ENCODE peak calls at places on chromosome 9, in eight cellular contexts. One of them, this sample, is unnamed.

GRCh38 chr9:99824378-99825157 is 2.9 kb downstream of the NR4A3 start:
- DNase-seq in cerebellum: no peak
- DNase-seq in GM20000: peak
- DNase-seq in fibroblast of mammary gland: no peak
- DNase-seq in activated CD4-positive, CD25-positive, alpha-beta regulatory T cell treated with anti-CD3 and anti-CD28 coated beads, Interleukin-2, amount 50 U/mL, for 16 hours: peak
- DNase-seq in anterior cingulate cortex: peak
- DNase-seq in stimulated activated CD4-positive, alpha-beta T cell treated with anti-CD3 and anti-CD28 coated beads, Interleukin-4, amount 100 ng/mL, for 1 hour: peak
- DNase-seq in GM12878: no peak
- DNase-seq in this sample: no peak

GRCh38 chr9:96057155-96057554 is 181.7 kb downstream of the ERCC6L2 start:
- DNase-seq in cerebellum: no peak
- DNase-seq in GM20000: no peak
- DNase-seq in fibroblast of mammary gland: peak
- DNase-seq in activated CD4-positive, CD25-positive, alpha-beta regulatory T cell treated with anti-CD3 and anti-CD28 coated beads, Interleukin-2, amount 50 U/mL, for 16 hours: no peak
- DNase-seq in anterior cingulate cortex: no peak
- DNase-seq in stimulated activated CD4-positive, alpha-beta T cell treated with anti-CD3 and anti-CD28 coated beads, Interleukin-4, amount 100 ng/mL, for 1 hour: peak
- DNase-seq in GM12878: no peak
- DNase-seq in this sample: no peak

GRCh38 chr9:16000826-16001225 is 448.0 kb downstream of the CCDC171 start:
- DNase-seq in cerebellum: no peak
- DNase-seq in GM20000: no peak
- DNase-seq in fibroblast of mammary gland: peak
- DNase-seq in activated CD4-positive, CD25-positive, alpha-beta regulatory T cell treated with anti-CD3 and anti-CD28 coated beads, Interleukin-2, amount 50 U/mL, for 16 hours: no peak
- DNase-seq in anterior cingulate cortex: no peak
- DNase-seq in stimulated activated CD4-positive, alpha-beta T cell treated with anti-CD3 and anti-CD28 coated beads, Interleukin-4, amount 100 ng/mL, for 1 hour: no peak
- DNase-seq in GM12878: no peak
- DNase-seq in this sample: no peak

GRCh38 chr9:93107825-93108161 is 11.8 kb downstream of the CARD19 start:
- DNase-seq in cerebellum: no peak
- DNase-seq in GM20000: no peak
- DNase-seq in fibroblast of mammary gland: no peak
- DNase-seq in activated CD4-positive, CD25-positive, alpha-beta regulatory T cell treated with anti-CD3 and anti-CD28 coated beads, Interleukin-2, amount 50 U/mL, for 16 hours: no peak
- DNase-seq in anterior cingulate cortex: no peak
- DNase-seq in stimulated activated CD4-positive, alpha-beta T cell treated with anti-CD3 and anti-CD28 coated beads, Interleukin-4, amount 100 ng/mL, for 1 hour: no peak
- DNase-seq in GM12878: no peak
- DNase-seq in this sample: no peak

GRCh38 chr9:112048924-112049785 is 125.9 kb downstream of the SUSD1 start:
- DNase-seq in cerebellum: no peak
- DNase-seq in GM20000: no peak
- DNase-seq in fibroblast of mammary gland: peak
- DNase-seq in activated CD4-positive, CD25-positive, alpha-beta regulatory T cell treated with anti-CD3 and anti-CD28 coated beads, Interleukin-2, amount 50 U/mL, for 16 hours: no peak
- DNase-seq in anterior cingulate cortex: no peak
- DNase-seq in stimulated activated CD4-positive, alpha-beta T cell treated with anti-CD3 and anti-CD28 coated beads, Interleukin-4, amount 100 ng/mL, for 1 hour: no peak
- DNase-seq in GM12878: no peak
- DNase-seq in this sample: no peak

GRCh38 chr9:122016789-122017188 is 76.3 kb downstream of the TTLL11 start:
- DNase-seq in cerebellum: peak
- DNase-seq in GM20000: no peak
- DNase-seq in fibroblast of mammary gland: no peak
- DNase-seq in activated CD4-positive, CD25-positive, alpha-beta regulatory T cell treated with anti-CD3 and anti-CD28 coated beads, Interleukin-2, amount 50 U/mL, for 16 hours: no peak
- DNase-seq in anterior cingulate cortex: no peak
- DNase-seq in stimulated activated CD4-positive, alpha-beta T cell treated with anti-CD3 and anti-CD28 coated beads, Interleukin-4, amount 100 ng/mL, for 1 hour: no peak
- DNase-seq in GM12878: no peak
- DNase-seq in this sample: no peak

GRCh38 chr9:21682981-21683380 is 119.5 kb upstream of the MTAP start:
- DNase-seq in cerebellum: no peak
- DNase-seq in GM20000: no peak
- DNase-seq in fibroblast of mammary gland: peak
- DNase-seq in activated CD4-positive, CD25-positive, alpha-beta regulatory T cell treated with anti-CD3 and anti-CD28 coated beads, Interleukin-2, amount 50 U/mL, for 16 hours: no peak
- DNase-seq in anterior cingulate cortex: no peak
- DNase-seq in stimulated activated CD4-positive, alpha-beta T cell treated with anti-CD3 and anti-CD28 coated beads, Interleukin-4, amount 100 ng/mL, for 1 hour: no peak
- DNase-seq in GM12878: no peak
- DNase-seq in this sample: no peak

GRCh38 chr9:138104251-138105122 is 226.9 kb downstream of the CACNA1B start:
- DNase-seq in cerebellum: no peak
- DNase-seq in GM20000: no peak
- DNase-seq in fibroblast of mammary gland: no peak
- DNase-seq in activated CD4-positive, CD25-positive, alpha-beta regulatory T cell treated with anti-CD3 and anti-CD28 coated beads, Interleukin-2, amount 50 U/mL, for 16 hours: no peak
- DNase-seq in anterior cingulate cortex: no peak
- DNase-seq in stimulated activated CD4-positive, alpha-beta T cell treated with anti-CD3 and anti-CD28 coated beads, Interleukin-4, amount 100 ng/mL, for 1 hour: no peak
- DNase-seq in GM12878: no peak
- DNase-seq in this sample: no peak

GRCh38 chr9:129720865-129721545 is 31.8 kb downstream of the PTGES start:
- DNase-seq in cerebellum: no peak
- DNase-seq in GM20000: no peak
- DNase-seq in fibroblast of mammary gland: no peak
- DNase-seq in activated CD4-positive, CD25-positive, alpha-beta regulatory T cell treated with anti-CD3 and anti-CD28 coated beads, Interleukin-2, amount 50 U/mL, for 16 hours: no peak
- DNase-seq in anterior cingulate cortex: no peak
- DNase-seq in stimulated activated CD4-positive, alpha-beta T cell treated with anti-CD3 and anti-CD28 coated beads, Interleukin-4, amount 100 ng/mL, for 1 hour: no peak
- DNase-seq in GM12878: no peak
- DNase-seq in this sample: no peak

GRCh38 chr9:129262261-129262660 is 84.2 kb upstream of the IER5L start:
- DNase-seq in cerebellum: no peak
- DNase-seq in GM20000: no peak
- DNase-seq in fibroblast of mammary gland: no peak
- DNase-seq in activated CD4-positive, CD25-positive, alpha-beta regulatory T cell treated with anti-CD3 and anti-CD28 coated beads, Interleukin-2, amount 50 U/mL, for 16 hours: no peak
- DNase-seq in anterior cingulate cortex: no peak
- DNase-seq in stimulated activated CD4-positive, alpha-beta T cell treated with anti-CD3 and anti-CD28 coated beads, Interleukin-4, amount 100 ng/mL, for 1 hour: no peak
- DNase-seq in GM12878: no peak
- DNase-seq in this sample: no peak

GRCh38 chr9:109414125-109414785 is 83.9 kb downstream of the PTPN3 start:
- DNase-seq in cerebellum: no peak
- DNase-seq in GM20000: no peak
- DNase-seq in fibroblast of mammary gland: no peak
- DNase-seq in activated CD4-positive, CD25-positive, alpha-beta regulatory T cell treated with anti-CD3 and anti-CD28 coated beads, Interleukin-2, amount 50 U/mL, for 16 hours: no peak
- DNase-seq in anterior cingulate cortex: no peak
- DNase-seq in stimulated activated CD4-positive, alpha-beta T cell treated with anti-CD3 and anti-CD28 coated beads, Interleukin-4, amount 100 ng/mL, for 1 hour: no peak
- DNase-seq in GM12878: no peak
- DNase-seq in this sample: no peak

GRCh38 chr9:6968271-6968670 is 210.5 kb downstream of the KDM4C start:
- DNase-seq in cerebellum: no peak
- DNase-seq in GM20000: no peak
- DNase-seq in fibroblast of mammary gland: peak
- DNase-seq in activated CD4-positive, CD25-positive, alpha-beta regulatory T cell treated with anti-CD3 and anti-CD28 coated beads, Interleukin-2, amount 50 U/mL, for 16 hours: no peak
- DNase-seq in anterior cingulate cortex: no peak
- DNase-seq in stimulated activated CD4-positive, alpha-beta T cell treated with anti-CD3 and anti-CD28 coated beads, Interleukin-4, amount 100 ng/mL, for 1 hour: no peak
- DNase-seq in GM12878: no peak
- DNase-seq in this sample: no peak

GRCh38 chr9:134861586-134862334 is 18.9 kb upstream of the FCN2 start:
- DNase-seq in cerebellum: no peak
- DNase-seq in GM20000: no peak
- DNase-seq in fibroblast of mammary gland: no peak
- DNase-seq in activated CD4-positive, CD25-positive, alpha-beta regulatory T cell treated with anti-CD3 and anti-CD28 coated beads, Interleukin-2, amount 50 U/mL, for 16 hours: no peak
- DNase-seq in anterior cingulate cortex: no peak
- DNase-seq in stimulated activated CD4-positive, alpha-beta T cell treated with anti-CD3 and anti-CD28 coated beads, Interleukin-4, amount 100 ng/mL, for 1 hour: no peak
- DNase-seq in GM12878: no peak
- DNase-seq in this sample: no peak

GRCh38 chr9:114275246-114275994 is 47.5 kb upstream of the ORM1 start:
- DNase-seq in cerebellum: peak
- DNase-seq in GM20000: no peak
- DNase-seq in fibroblast of mammary gland: peak
- DNase-seq in activated CD4-positive, CD25-positive, alpha-beta regulatory T cell treated with anti-CD3 and anti-CD28 coated beads, Interleukin-2, amount 50 U/mL, for 16 hours: no peak
- DNase-seq in anterior cingulate cortex: no peak
- DNase-seq in stimulated activated CD4-positive, alpha-beta T cell treated with anti-CD3 and anti-CD28 coated beads, Interleukin-4, amount 100 ng/mL, for 1 hour: no peak
- DNase-seq in GM12878: no peak
- DNase-seq in this sample: no peak

GRCh38 chr9:112112941-112113399 is 62.1 kb downstream of the SUSD1 start:
- DNase-seq in cerebellum: peak
- DNase-seq in GM20000: peak
- DNase-seq in fibroblast of mammary gland: no peak
- DNase-seq in activated CD4-positive, CD25-positive, alpha-beta regulatory T cell treated with anti-CD3 and anti-CD28 coated beads, Interleukin-2, amount 50 U/mL, for 16 hours: peak
- DNase-seq in anterior cingulate cortex: no peak
- DNase-seq in stimulated activated CD4-positive, alpha-beta T cell treated with anti-CD3 and anti-CD28 coated beads, Interleukin-4, amount 100 ng/mL, for 1 hour: peak
- DNase-seq in GM12878: no peak
- DNase-seq in this sample: no peak

GRCh38 chr9:69905291-69905690 is 84.7 kb downstream of the CFAP95 start:
- DNase-seq in cerebellum: no peak
- DNase-seq in GM20000: no peak
- DNase-seq in fibroblast of mammary gland: no peak
- DNase-seq in activated CD4-positive, CD25-positive, alpha-beta regulatory T cell treated with anti-CD3 and anti-CD28 coated beads, Interleukin-2, amount 50 U/mL, for 16 hours: no peak
- DNase-seq in anterior cingulate cortex: no peak
- DNase-seq in stimulated activated CD4-positive, alpha-beta T cell treated with anti-CD3 and anti-CD28 coated beads, Interleukin-4, amount 100 ng/mL, for 1 hour: no peak
- DNase-seq in GM12878: no peak
- DNase-seq in this sample: no peak

GRCh38 chr9:104094534-104095020 is 468 bp downstream of the SMC2 start:
- DNase-seq in cerebellum: peak
- DNase-seq in GM20000: no peak
- DNase-seq in fibroblast of mammary gland: peak
- DNase-seq in activated CD4-positive, CD25-positive, alpha-beta regulatory T cell treated with anti-CD3 and anti-CD28 coated beads, Interleukin-2, amount 50 U/mL, for 16 hours: no peak
- DNase-seq in anterior cingulate cortex: no peak
- DNase-seq in stimulated activated CD4-positive, alpha-beta T cell treated with anti-CD3 and anti-CD28 coated beads, Interleukin-4, amount 100 ng/mL, for 1 hour: no peak
- DNase-seq in GM12878: no peak
- DNase-seq in this sample: peak

GRCh38 chr9:4700932-4701331 is 21.6 kb downstream of the CDC37L1 start:
- DNase-seq in cerebellum: no peak
- DNase-seq in GM20000: no peak
- DNase-seq in fibroblast of mammary gland: no peak
- DNase-seq in activated CD4-positive, CD25-positive, alpha-beta regulatory T cell treated with anti-CD3 and anti-CD28 coated beads, Interleukin-2, amount 50 U/mL, for 16 hours: no peak
- DNase-seq in anterior cingulate cortex: no peak
- DNase-seq in stimulated activated CD4-positive, alpha-beta T cell treated with anti-CD3 and anti-CD28 coated beads, Interleukin-4, amount 100 ng/mL, for 1 hour: no peak
- DNase-seq in GM12878: no peak
- DNase-seq in this sample: no peak

GRCh38 chr9:89956907-89957306 is 352.1 kb downstream of the GADD45G start:
- DNase-seq in cerebellum: no peak
- DNase-seq in GM20000: no peak
- DNase-seq in fibroblast of mammary gland: no peak
- DNase-seq in activated CD4-positive, CD25-positive, alpha-beta regulatory T cell treated with anti-CD3 and anti-CD28 coated beads, Interleukin-2, amount 50 U/mL, for 16 hours: no peak
- DNase-seq in anterior cingulate cortex: no peak
- DNase-seq in stimulated activated CD4-positive, alpha-beta T cell treated with anti-CD3 and anti-CD28 coated beads, Interleukin-4, amount 100 ng/mL, for 1 hour: no peak
- DNase-seq in GM12878: no peak
- DNase-seq in this sample: no peak

GRCh38 chr9:137000177-137000930 is 4.0 kb upstream of the CLIC3 start:
- DNase-seq in cerebellum: no peak
- DNase-seq in GM20000: peak
- DNase-seq in fibroblast of mammary gland: peak
- DNase-seq in activated CD4-positive, CD25-positive, alpha-beta regulatory T cell treated with anti-CD3 and anti-CD28 coated beads, Interleukin-2, amount 50 U/mL, for 16 hours: no peak
- DNase-seq in anterior cingulate cortex: no peak
- DNase-seq in stimulated activated CD4-positive, alpha-beta T cell treated with anti-CD3 and anti-CD28 coated beads, Interleukin-4, amount 100 ng/mL, for 1 hour: no peak
- DNase-seq in GM12878: peak
- DNase-seq in this sample: no peak

GRCh38 chr9:115593587-115594091 is 475.7 kb upstream of the TNC start:
- DNase-seq in cerebellum: peak
- DNase-seq in GM20000: peak
- DNase-seq in fibroblast of mammary gland: peak
- DNase-seq in activated CD4-positive, CD25-positive, alpha-beta regulatory T cell treated with anti-CD3 and anti-CD28 coated beads, Interleukin-2, amount 50 U/mL, for 16 hours: no peak
- DNase-seq in anterior cingulate cortex: no peak
- DNase-seq in stimulated activated CD4-positive, alpha-beta T cell treated with anti-CD3 and anti-CD28 coated beads, Interleukin-4, amount 100 ng/mL, for 1 hour: no peak
- DNase-seq in GM12878: no peak
- DNase-seq in this sample: no peak

GRCh38 chr9:6620796-6621195 is 24.7 kb downstream of the GLDC start:
- DNase-seq in cerebellum: no peak
- DNase-seq in GM20000: no peak
- DNase-seq in fibroblast of mammary gland: no peak
- DNase-seq in activated CD4-positive, CD25-positive, alpha-beta regulatory T cell treated with anti-CD3 and anti-CD28 coated beads, Interleukin-2, amount 50 U/mL, for 16 hours: no peak
- DNase-seq in anterior cingulate cortex: no peak
- DNase-seq in stimulated activated CD4-positive, alpha-beta T cell treated with anti-CD3 and anti-CD28 coated beads, Interleukin-4, amount 100 ng/mL, for 1 hour: no peak
- DNase-seq in GM12878: no peak
- DNase-seq in this sample: no peak

GRCh38 chr9:84781431-84781830 is 111.9 kb downstream of the NTRK2 start:
- DNase-seq in cerebellum: no peak
- DNase-seq in GM20000: peak
- DNase-seq in fibroblast of mammary gland: peak
- DNase-seq in activated CD4-positive, CD25-positive, alpha-beta regulatory T cell treated with anti-CD3 and anti-CD28 coated beads, Interleukin-2, amount 50 U/mL, for 16 hours: no peak
- DNase-seq in anterior cingulate cortex: no peak
- DNase-seq in stimulated activated CD4-positive, alpha-beta T cell treated with anti-CD3 and anti-CD28 coated beads, Interleukin-4, amount 100 ng/mL, for 1 hour: no peak
- DNase-seq in GM12878: no peak
- DNase-seq in this sample: no peak

GRCh38 chr9:16030513-16031185 is 477.8 kb downstream of the CCDC171 start:
- DNase-seq in cerebellum: no peak
- DNase-seq in GM20000: peak
- DNase-seq in fibroblast of mammary gland: peak
- DNase-seq in activated CD4-positive, CD25-positive, alpha-beta regulatory T cell treated with anti-CD3 and anti-CD28 coated beads, Interleukin-2, amount 50 U/mL, for 16 hours: no peak
- DNase-seq in anterior cingulate cortex: no peak
- DNase-seq in stimulated activated CD4-positive, alpha-beta T cell treated with anti-CD3 and anti-CD28 coated beads, Interleukin-4, amount 100 ng/mL, for 1 hour: no peak
- DNase-seq in GM12878: peak
- DNase-seq in this sample: no peak

GRCh38 chr9:68794898-68795297 is 89.9 kb downstream of the PIP5K1B start:
- DNase-seq in cerebellum: no peak
- DNase-seq in GM20000: no peak
- DNase-seq in fibroblast of mammary gland: no peak
- DNase-seq in activated CD4-positive, CD25-positive, alpha-beta regulatory T cell treated with anti-CD3 and anti-CD28 coated beads, Interleukin-2, amount 50 U/mL, for 16 hours: no peak
- DNase-seq in anterior cingulate cortex: no peak
- DNase-seq in stimulated activated CD4-positive, alpha-beta T cell treated with anti-CD3 and anti-CD28 coated beads, Interleukin-4, amount 100 ng/mL, for 1 hour: no peak
- DNase-seq in GM12878: no peak
- DNase-seq in this sample: no peak

GRCh38 chr9:127921592-127922120 is 4.8 kb upstream of the ST6GALNAC4 start:
- DNase-seq in cerebellum: peak
- DNase-seq in GM20000: peak
- DNase-seq in fibroblast of mammary gland: peak
- DNase-seq in activated CD4-positive, CD25-positive, alpha-beta regulatory T cell treated with anti-CD3 and anti-CD28 coated beads, Interleukin-2, amount 50 U/mL, for 16 hours: peak
- DNase-seq in anterior cingulate cortex: peak
- DNase-seq in stimulated activated CD4-positive, alpha-beta T cell treated with anti-CD3 and anti-CD28 coated beads, Interleukin-4, amount 100 ng/mL, for 1 hour: peak
- DNase-seq in GM12878: no peak
- DNase-seq in this sample: peak

GRCh38 chr9:38159599-38159998 is 90.6 kb upstream of the SHB start:
- DNase-seq in cerebellum: no peak
- DNase-seq in GM20000: no peak
- DNase-seq in fibroblast of mammary gland: no peak
- DNase-seq in activated CD4-positive, CD25-positive, alpha-beta regulatory T cell treated with anti-CD3 and anti-CD28 coated beads, Interleukin-2, amount 50 U/mL, for 16 hours: no peak
- DNase-seq in anterior cingulate cortex: no peak
- DNase-seq in stimulated activated CD4-positive, alpha-beta T cell treated with anti-CD3 and anti-CD28 coated beads, Interleukin-4, amount 100 ng/mL, for 1 hour: no peak
- DNase-seq in GM12878: no peak
- DNase-seq in this sample: no peak

GRCh38 chr9:132018957-132019405 is 60.7 kb downstream of the MED27 start:
- DNase-seq in cerebellum: peak
- DNase-seq in GM20000: no peak
- DNase-seq in fibroblast of mammary gland: no peak
- DNase-seq in activated CD4-positive, CD25-positive, alpha-beta regulatory T cell treated with anti-CD3 and anti-CD28 coated beads, Interleukin-2, amount 50 U/mL, for 16 hours: no peak
- DNase-seq in anterior cingulate cortex: no peak
- DNase-seq in stimulated activated CD4-positive, alpha-beta T cell treated with anti-CD3 and anti-CD28 coated beads, Interleukin-4, amount 100 ng/mL, for 1 hour: no peak
- DNase-seq in GM12878: no peak
- DNase-seq in this sample: no peak

This sample was measured in NCI-H2227 treated with DMSO at 0.1 percent for 48 hours.